ENCODE peak calls at places on chromosomes 5 and 9, in seven cellular contexts. X is tibial nerve; Z is neural progenitor cell; K is effector memory CD4-positive, alpha-beta T cell; R is stomach; G is adrenal gland; Y is right cardiac atrium. F is an unnamed sample. For H3K4me1, the result is how much of the 10 kb centered on the place peaks cover.

GRCh38 chr5:149235841-149236240 is 35.8 kb upstream of the AFAP1L1 start:
- DNase-seq in Y (no peak), K (no peak), G (no peak), X (no peak), Z (no peak), R (no peak), F (no peak)

GRCh38 chr9:94167055-94167346 is 82.7 kb downstream of the PTPDC1 start:
- DNase-seq in Z (peak), Y (no peak), X (no peak), K (no peak), R (no peak), G (no peak), F (no peak)

GRCh38 chr5:175797521-175798038 is 73.8 kb upstream of the CPLX2 start:
- DNase-seq in X (no peak), Z (peak), R (no peak), G (no peak), K (no peak), Y (no peak), F (no peak)

GRCh38 chr5:133147411-133147810 is 95.6 kb downstream of the HSPA4 start:
- DNase-seq in K (no peak), Y (no peak), Z (no peak), X (peak), R (no peak), G (peak), F (no peak)

GRCh38 chr5:42361321-42361688 is 61.9 kb upstream of the GHR start:
- DNase-seq in Z (no peak), Y (no peak), X (no peak), G (no peak), K (no peak), R (no peak), F (no peak)

GRCh38 chr9:34413229-34413852 is 36.6 kb upstream of the MYORG start:
- DNase-seq in R (peak), Y (peak), X (peak), K (no peak), Z (peak), G (peak), F (no peak)

GRCh38 chr9:86287013-86287412 is 4.7 kb upstream of the ISCA1 start:
- DNase-seq in Z (peak), R (no peak), Y (no peak), X (no peak), K (no peak), G (peak), F (no peak)

GRCh38 chr9:89505795-89506385 is 8.0 kb upstream of the SEMA4D start:
- DNase-seq in Z (peak), X (no peak), G (peak), R (peak), K (no peak), Y (no peak), F (no peak)

GRCh38 chr9:114853071-114853865 is 47.4 kb upstream of the TNFSF15 start:
- DNase-seq in K (no peak), X (no peak), Z (no peak), G (no peak), R (no peak), Y (no peak), F (no peak)

GRCh38 chr5:127302509-127302908 is 11.9 kb downstream of the MEGF10 start:
- DNase-seq in G (no peak), K (no peak), X (no peak), Y (no peak), R (no peak), Z (no peak), F (no peak)

GRCh38 chr9:5042661-5043178 is 57.6 kb downstream of the JAK2 start:
- DNase-seq in K (no peak), G (no peak), Y (peak), R (no peak), X (no peak), Z (no peak), F (no peak)

GRCh38 chr5:181190711-181191525 is 14.1 kb downstream of the TRIM7 start:
- DNase-seq in Y (peak), G (peak), Z (peak), R (peak), X (no peak), K (no peak), F (no peak)

GRCh38 chr5:126267435-126267834 is 155.8 kb upstream of the GRAMD2B start:
- DNase-seq in X (no peak), Z (no peak), G (no peak), R (no peak), Y (no peak), K (no peak), F (no peak)

GRCh38 chr5:132396589-132397001 is 27.1 kb downstream of the SLC22A5 start:
- DNase-seq in K (no peak), X (no peak), G (no peak), R (no peak), Z (no peak), Y (no peak), F (no peak)

GRCh38 chr5:68319316-68320093 is 103.9 kb downstream of the PIK3R1 start:
- DNase-seq in K (no peak), R (no peak), Z (no peak), Y (no peak), X (no peak), G (peak), F (no peak)

GRCh38 chr5:38211354-38211710 is 47.0 kb upstream of the EGFLAM start:
- DNase-seq in Z (no peak), X (no peak), R (no peak), K (no peak), G (no peak), Y (no peak), F (no peak)

GRCh38 chr9:20872340-20872977 is 159.0 kb downstream of the HACD4 start:
- DNase-seq in Z (peak), Y (no peak), K (no peak), G (no peak), R (no peak), X (no peak), F (peak)

GRCh38 chr9:22401671-22402070 is 45.0 kb upstream of the DMRTA1 start:
- DNase-seq in X (no peak), K (no peak), Y (no peak), Z (no peak), R (no peak), G (no peak), F (no peak)

GRCh38 chr9:36870960-36871359 is 163.1 kb downstream of the PAX5 start:
- DNase-seq in K (no peak), Y (no peak), G (peak), X (no peak), Z (no peak), R (peak), F (no peak)

GRCh38 chr5:17326600-17327037 is 109.2 kb downstream of the BASP1 start:
- DNase-seq in X (no peak), G (no peak), Y (no peak), Z (no peak), R (no peak), K (no peak), F (no peak)

GRCh38 chr5:367358-368130 is 46.0 kb downstream of the AHRR start:
- DNase-seq in Y (no peak), K (no peak), G (no peak), X (no peak), R (no peak), Z (no peak), F (no peak)

GRCh38 chr9:86099695-86100364 is 472 bp upstream of the GOLM1 start:
- DNase-seq in K (no peak), Y (no peak), X (no peak), R (peak), G (peak), Z (peak), F (peak)

GRCh38 chr9:94991961-94992907 is 265.7 kb downstream of the AOPEP start:
- DNase-seq in R (no peak), Z (no peak), K (no peak), X (no peak), Y (no peak), G (no peak), F (no peak)

GRCh38 chr9:33102551-33103210 is 26.2 kb upstream of the SMU1 start:
- DNase-seq in X (no peak), K (no peak), Y (no peak), Z (no peak), G (no peak), R (no peak), F (no peak)

GRCh38 chr5:150642567-150642927 is 2.1 kb downstream of the SYNPO start:
- DNase-seq in K (no peak), G (peak), X (peak), Z (peak), R (peak), Y (peak), F (peak)

GRCh38 chr9:84811072-84811725 is 141.7 kb downstream of the NTRK2 start:
- DNase-seq in X (no peak), R (no peak), G (no peak), Y (no peak), Z (peak), K (no peak), F (no peak)

GRCh38 chr5:14447958-14448881 is 133.4 kb upstream of the OTULINL start:
- DNase-seq in G (peak), Z (no peak), Y (peak), R (no peak), K (no peak), X (no peak), F (no peak)

GRCh38 chr9:125472926-125473701 is 211.5 kb downstream of the GAPVD1 start:
- DNase-seq in X (no peak), R (no peak), K (no peak), G (peak), Z (peak), Y (peak), F (peak)

GRCh38 chr5:144332265-144332664 is 161.6 kb downstream of the KCTD16 start:
- DNase-seq in G (no peak), R (no peak), K (no peak), X (no peak), Y (no peak), Z (peak), F (no peak)

GRCh38 chr5:130400091-130400490 is 495.8 kb downstream of the CHSY3 start:
- DNase-seq in G (no peak), Z (no peak), X (no peak), K (no peak), R (no peak), Y (no peak), F (no peak)

GRCh38 chr5:83118471-83118870 is 41.1 kb downstream of the XRCC4 start:
- DNase-seq in K (no peak), X (no peak), R (no peak), Y (no peak), Z (no peak), G (no peak), F (no peak)

GRCh38 chr9:21455320-21455719 is 15.1 kb downstream of the IFNA1 start:
- DNase-seq in R (no peak), G (no peak), K (no peak), X (no peak), Z (peak), Y (no peak), F (no peak)

GRCh38 chr9:5389109-5389732 is 48.5 kb downstream of the PLGRKT start:
- DNase-seq in X (no peak), G (no peak), K (no peak), R (no peak), Y (no peak), Z (no peak), F (peak)

GRCh38 chr9:15249042-15249818 is 57.8 kb downstream of the TTC39B start:
- DNase-seq in X (no peak), R (no peak), Y (no peak), G (no peak), Z (peak), K (no peak), F (peak)

GRCh38 chr5:167982-168660 is 23.2 kb upstream of the LRRC14B start:
- DNase-seq in G (no peak), K (no peak), R (no peak), X (no peak), Y (no peak), Z (no peak), F (peak)

GRCh38 chr9:84953797-84954695 is 284.5 kb downstream of the NTRK2 start:
- DNase-seq in G (peak), X (peak), Y (peak), Z (peak), R (peak), K (no peak), F (peak)

GRCh38 chr5:80149161-80149609 is 106.7 kb downstream of the SERINC5 start:
- DNase-seq in Y (no peak), G (no peak), X (no peak), K (no peak), Z (no peak), R (no peak), F (no peak)

GRCh38 chr5:170216262-170216864 is 16.4 kb upstream of the C5orf58 start:
- DNase-seq in K (no peak), R (no peak), Z (peak), X (no peak), G (peak), Y (no peak), F (no peak)

GRCh38 chr5:169763437-169764301 is 126.6 kb downstream of the DOCK2 start:
- DNase-seq in Z (no peak), G (peak), Y (no peak), X (no peak), R (no peak), K (no peak), F (no peak)

GRCh38 chr5:16737620-16738364 is 121.0 kb upstream of the RETREG1 start:
- DNase-seq in Z (peak), Y (no peak), G (no peak), K (no peak), X (no peak), R (no peak), F (no peak)

GRCh38 chr9:137161558-137162483 is 8.0 kb downstream of the LRRC26 start:
- DNase-seq in K (no peak), Y (no peak), X (no peak), Z (no peak), G (no peak), R (no peak), F (no peak)

GRCh38 chr9:137163101-137163661 is 6.7 kb downstream of the LRRC26 start:
- DNase-seq in K (no peak), Z (peak), G (no peak), X (no peak), Y (no peak), R (no peak), F (no peak)

GRCh38 chr9:137160716-137161557 is 8.9 kb downstream of the LRRC26 start:
- DNase-seq in Y (no peak), Z (no peak), G (no peak), X (no peak), R (no peak), K (no peak), F (no peak)

GRCh38 chr9:137163805-137164204 is 6.0 kb downstream of the LRRC26 start:
- DNase-seq in X (no peak), R (no peak), Z (no peak), Y (no peak), K (no peak), G (no peak), F (no peak)

DNA sequence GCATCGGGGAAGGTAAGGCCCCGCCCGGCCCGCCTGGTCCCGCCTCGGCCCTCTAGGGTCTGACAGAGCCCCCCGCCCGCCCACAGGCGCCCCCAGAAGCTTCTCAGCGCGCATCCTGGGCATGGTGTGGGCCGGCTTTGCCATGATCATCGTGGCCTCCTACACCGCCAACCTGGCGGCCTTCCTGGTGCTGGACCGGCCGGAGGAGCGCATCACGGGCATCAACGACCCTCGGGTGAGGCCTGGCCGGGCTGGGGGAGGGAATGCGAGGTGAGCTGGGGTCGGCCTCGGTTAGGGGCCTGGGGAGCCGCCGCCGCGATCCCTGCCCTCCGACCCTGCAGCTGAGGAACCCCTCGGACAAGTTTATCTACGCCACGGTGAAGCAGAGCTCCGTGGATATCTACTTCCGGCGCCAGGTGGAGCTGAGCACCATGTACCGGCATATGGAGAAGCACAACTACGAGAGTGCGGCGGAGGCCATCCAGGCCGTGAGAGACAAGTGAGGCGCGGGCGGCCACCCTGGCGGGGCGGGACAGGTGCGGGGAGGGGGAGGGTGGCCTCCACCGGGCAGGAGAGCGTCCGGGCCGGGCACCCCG is 7.2 kb downstream of the LRRC26 start:
- DNase-seq in Y (no peak), G (peak), Z (peak), K (no peak), R (peak), X (no peak), F (no peak)
- H3K4me3 ChIP-seq in Y (no peak), G (no peak), Z (peak), K (no peak), R (peak), X (peak), F (no peak)

GRCh38 chr9:106913276-106913675 is 50.3 kb downstream of the ZNF462 start:
- DNase-seq in X (no peak), R (no peak), G (no peak), Z (no peak), Y (no peak), K (no peak), F (no peak)

GRCh38 chr9:106915851-106916250 is 52.9 kb downstream of the ZNF462 start:
- DNase-seq in Z (no peak), K (no peak), Y (no peak), X (no peak), R (no peak), G (no peak), F (no peak)

GRCh38 chr9:106920091-106920490 is 57.1 kb downstream of the ZNF462 start:
- DNase-seq in Z (no peak), G (no peak), X (no peak), R (no peak), Y (no peak), K (no peak), F (no peak)

GRCh38 chr9:106918825-106919509 is 56.0 kb downstream of the ZNF462 start:
- DNase-seq in G (no peak), K (no peak), R (no peak), X (no peak), Y (no peak), Z (no peak), F (no peak)

GRCh38 chr9:106916491-106917235 is 53.7 kb downstream of the ZNF462 start:
- DNase-seq in Y (no peak), R (no peak), Z (no peak), K (no peak), X (no peak), G (peak), F (peak)
- H3K27ac ChIP-seq in Y (peak), R (no peak), Z (no peak), K (no peak), X (no peak), G (peak), F (peak)

DNA sequence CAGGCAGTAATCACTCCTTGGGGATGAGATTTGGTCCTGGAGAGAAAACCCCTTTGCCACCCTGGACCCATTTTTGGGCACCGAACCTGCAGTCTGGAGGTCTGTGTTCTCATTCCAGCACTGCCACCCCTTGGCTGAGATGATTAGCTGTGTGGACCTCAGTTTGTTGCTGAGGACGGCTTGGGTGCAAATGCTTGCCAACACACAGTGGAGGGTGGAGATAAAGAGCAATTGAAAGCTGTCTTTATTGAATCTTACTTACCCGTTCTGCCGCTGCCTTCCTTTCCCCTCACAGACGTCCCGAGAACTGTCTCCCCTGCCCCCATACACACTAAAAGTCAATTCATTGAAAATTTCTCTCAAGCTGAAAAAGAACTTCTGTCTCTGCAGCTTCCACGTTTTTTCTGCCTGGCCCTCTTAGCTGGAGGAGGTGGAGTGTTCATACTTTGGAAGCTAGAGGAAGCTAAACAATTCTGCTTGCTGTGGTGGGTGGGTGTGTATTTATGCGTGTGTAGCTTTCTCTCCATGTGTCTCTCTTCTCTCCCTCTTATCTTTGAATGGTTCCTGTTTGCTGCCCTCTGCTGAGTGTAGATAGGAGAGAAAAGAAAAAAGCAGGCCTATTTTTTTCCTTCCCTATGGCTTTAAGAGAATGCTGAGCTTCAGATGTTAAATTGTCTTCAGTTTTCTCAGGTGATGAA is 6.6 kb downstream of the GALNT10 start:
- DNase-seq in Y (no peak), X (no peak), R (no peak), G (no peak), Z (peak), K (no peak), F (no peak)
- H3K4me1 ChIP-seq in Y (under half), X (under half), R (under half), G (under half), Z (under half), K (under half), F (half or more)

GRCh38 chr5:155303134-155303533 is 289.6 kb downstream of the KIF4B start:
- DNase-seq in Y (no peak), X (no peak), K (no peak), G (no peak), R (no peak), Z (no peak), F (no peak)
- H3K4me3 ChIP-seq in Y (no peak), X (no peak), K (no peak), G (no peak), R (no peak), Z (no peak), F (no peak)

DNA sequence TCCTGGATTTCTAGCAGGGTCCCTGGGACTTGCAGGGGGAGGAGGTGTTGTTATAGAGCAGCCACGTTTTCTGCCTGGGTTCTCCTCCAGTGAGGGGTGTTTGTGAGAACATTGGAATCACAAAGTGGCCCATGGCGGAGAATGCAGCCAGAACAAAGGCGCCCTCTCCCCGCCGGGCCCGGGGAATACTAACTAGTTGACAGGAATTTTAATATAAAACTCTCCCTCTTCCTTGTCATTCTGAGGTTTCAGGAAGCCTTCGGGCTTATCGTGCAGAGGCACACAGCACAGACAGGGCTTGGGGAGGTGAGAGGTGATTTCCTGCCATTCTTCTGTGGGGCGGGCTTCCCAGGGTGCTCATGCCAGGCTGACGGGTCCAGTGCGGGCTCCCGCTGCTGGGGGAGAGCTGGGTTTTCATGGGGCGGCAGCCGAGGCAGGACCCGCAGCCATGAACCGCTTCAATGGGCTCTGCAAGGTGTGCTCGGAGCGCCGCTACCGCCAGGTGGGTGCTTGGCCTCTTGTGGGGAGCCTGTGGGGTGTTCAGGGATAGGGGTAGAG is 37.7 kb downstream of the RGS3 start:
- DNase-seq in Y (peak), G (peak), K (no peak), R (no peak), X (no peak), Z (peak), F (no peak)
- H3K27ac ChIP-seq in Y (peak), G (no peak), K (no peak), R (peak), X (no peak), Z (no peak), F (no peak)

DNA sequence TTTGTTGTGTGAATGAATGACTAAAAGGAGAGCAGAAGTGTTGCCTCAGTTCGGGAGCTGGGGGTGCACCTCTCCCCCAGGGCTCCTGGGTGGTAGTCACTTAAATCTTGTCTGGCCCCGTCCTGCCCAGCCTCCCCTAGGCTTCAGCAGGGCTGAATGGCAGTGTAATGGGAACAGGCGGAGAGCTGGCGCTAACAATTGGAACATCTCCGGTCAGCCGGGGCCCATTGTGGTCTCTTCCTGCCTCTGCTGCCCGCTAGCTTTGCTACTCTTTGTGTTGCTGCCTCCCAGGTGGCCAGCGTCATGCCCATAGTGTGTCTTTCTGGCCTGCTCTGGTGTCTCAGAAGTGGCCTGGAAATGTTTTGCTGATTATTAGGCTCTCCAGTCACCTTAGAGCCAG is 62.3 kb downstream of the RGS3 start:
- DNase-seq in G (no peak), R (no peak), K (no peak), Z (peak), Y (no peak), X (no peak), F (no peak)
- H3K4me1 ChIP-seq in G (under half), R (under half), K (under half), Z (under half), Y (under half), X (under half), F (under half)